ENCODE peak calls at places on chromosomes 4 and X, in four cellular contexts. C, Z, A and E are unnamed samples.

GRCh38 chr4:185592438-185592837 is 57.1 kb upstream of the PDLIM3 start:
- DNase-seq in A (no peak), Z (no peak), C (no peak), E (no peak)

GRCh38 chr4:54085284-54085683 is 14.7 kb upstream of the GSX2 start:
- DNase-seq in C (no peak), Z (no peak), A (peak), E (peak)

GRCh38 chr4:152264106-152264505 is 271.8 kb downstream of the FBXW7 start:
- DNase-seq in C (no peak), Z (no peak), A (no peak), E (no peak)

GRCh38 chr4:57190651-57191481 is 80.7 kb upstream of the IGFBP7 start:
- DNase-seq in C (peak), A (peak), Z (peak), E (no peak)

GRCh38 chrX:120740072-120740471 is 110.2 kb upstream of the C1GALT1C1 start:
- DNase-seq in A (no peak), C (no peak), Z (no peak), E (no peak)

GRCh38 chr4:7023901-7024300 is 19.3 kb upstream of the TADA2B start:
- DNase-seq in A (no peak), Z (no peak), C (no peak), E (peak)

GRCh38 chr4:8664976-8665375 is 72.4 kb downstream of the CPZ start:
- DNase-seq in C (no peak), Z (no peak), A (no peak), E (no peak)

GRCh38 chrX:120761810-120762209 is 113.9 kb downstream of the CT47B1 start:
- DNase-seq in C (no peak), A (peak), Z (no peak), E (no peak)

GRCh38 chr4:110108470-110108869 is 89.9 kb downstream of the ELOVL6 start:
- DNase-seq in A (no peak), Z (no peak), C (peak), E (no peak)

GRCh38 chrX:83319023-83319422 is 189.1 kb upstream of the POU3F4 start:
- DNase-seq in C (no peak), A (no peak), Z (no peak), E (no peak)

GRCh38 chr4:875818-876423 is 50.0 kb upstream of the CPLX1 start:
- DNase-seq in Z (no peak), C (no peak), A (no peak), E (no peak)

GRCh38 chr4:186724048-186724860 is 598 bp upstream of the FAT1 start:
- DNase-seq in A (peak), C (no peak), Z (peak), E (peak)

GRCh38 chrX:18973527-18974192 is 10.3 kb downstream of the PHKA2 start:
- DNase-seq in C (no peak), A (no peak), Z (no peak), E (no peak)

GRCh38 chrX:11968470-11968869 is 169.8 kb upstream of the FRMPD4 start:
- DNase-seq in C (no peak), Z (no peak), A (no peak), E (no peak)

GRCh38 chr4:38781854-38782261 is 932 bp downstream of the TLR10 start:
- DNase-seq in C (no peak), A (no peak), Z (no peak), E (no peak)

GRCh38 chrX:317424-318067 is 1.1 kb downstream of the GTPBP6 start:
- DNase-seq in A (peak), Z (no peak), C (peak), E (no peak)

GRCh38 chrX:129188223-129188622 is 335.1 kb downstream of the SMARCA1 start:
- DNase-seq in Z (no peak), A (no peak), C (no peak), E (no peak)

GRCh38 chr4:28973591-28974350 is 1746.4 kb upstream of the PCDH7 start:
- DNase-seq in A (peak), Z (no peak), C (no peak), E (no peak)

GRCh38 chrX:56728752-56729151 is 291 bp upstream of the NBDY start:
- DNase-seq in A (no peak), C (no peak), Z (peak), E (no peak)

GRCh38 chr4:67167849-67168248 is 377.5 kb downstream of the CENPC start:
- DNase-seq in C (no peak), Z (no peak), A (no peak), E (no peak)

GRCh38 chr4:6379787-6380745 is 92.3 kb downstream of the PPP2R2C start:
- DNase-seq in A (no peak), Z (no peak), C (no peak), E (no peak)

GRCh38 chr4:89657931-89658700 is 178.8 kb downstream of the SNCA start:
- DNase-seq in A (peak), Z (no peak), C (no peak), E (no peak)

GRCh38 chr4:41506071-41506470 is 31.9 kb upstream of the LIMCH1 start:
- DNase-seq in C (no peak), Z (no peak), A (no peak), E (no peak)

GRCh38 chrX:48101443-48101842 is 29.0 kb upstream of the SPACA5B start:
- DNase-seq in A (no peak), C (no peak), Z (no peak), E (no peak)

GRCh38 chr4:36152712-36153111 is 91.6 kb downstream of the ARAP2 start:
- DNase-seq in C (no peak), A (no peak), Z (no peak), E (no peak)

GRCh38 chr4:26574563-26574962 is 9.3 kb upstream of the TBC1D19 start:
- DNase-seq in C (no peak), A (no peak), Z (no peak), E (no peak)

GRCh38 chr4:185573651-185574199 is 38.4 kb upstream of the PDLIM3 start:
- DNase-seq in C (no peak), A (peak), Z (peak), E (peak)

GRCh38 chr4:69727412-69727811 is 33.0 kb downstream of the SULT1B1 start:
- DNase-seq in A (no peak), C (no peak), Z (no peak), E (no peak)

GRCh38 chr4:5955201-5955821 is 62.4 kb upstream of the CRMP1 start:
- DNase-seq in C (no peak), A (no peak), Z (no peak), E (no peak)

GRCh38 chr4:139704915-139705485 is 39.4 kb downstream of the MGST2 start:
- DNase-seq in C (no peak), A (no peak), Z (no peak), E (no peak)

GRCh38 chr4:133320576-133321170 is 171.6 kb downstream of the PCDH10 start:
- DNase-seq in C (peak), A (no peak), Z (peak), E (no peak)

GRCh38 chr4:153061971-153062370 is 125.8 kb downstream of the FHDC1 start:
- DNase-seq in A (no peak), C (no peak), Z (no peak), E (no peak)

GRCh38 chrX:39470588-39471155 is 627.1 kb downstream of the BCOR start:
- DNase-seq in Z (no peak), C (no peak), A (peak), E (no peak)

GRCh38 chrX:3262906-3263305 is 83.5 kb downstream of the MXRA5 start:
- DNase-seq in C (no peak), Z (no peak), A (peak), E (no peak)

GRCh38 chr4:11805837-11806236 is 377.1 kb upstream of the HS3ST1 start:
- DNase-seq in C (no peak), Z (no peak), A (no peak), E (no peak)

GRCh38 chr4:10619855-10620254 is 64.7 kb downstream of the CLNK start:
- DNase-seq in A (no peak), Z (no peak), C (no peak), E (no peak)